ENCODE peak calls at places on chromosomes 7 and 10, in five cellular contexts. One of them, this sample, is unnamed.

GRCh38 chr10:101089520-101090299 is 27.9 kb downstream of the KAZALD1 start:
- DNase-seq in cardiac muscle cell: no peak
- DNase-seq in head of caudate nucleus: no peak
- DNase-seq in progenitor cell of endocrine pancreas: no peak
- DNase-seq in NCI-H2029: peak
- DNase-seq in this sample: no peak

GRCh38 chr7:101608772-101609713 is 20.1 kb downstream of the MYL10 start:
- DNase-seq in cardiac muscle cell: no peak
- DNase-seq in head of caudate nucleus: no peak
- DNase-seq in NCI-H2029: peak
- DNase-seq in progenitor cell of endocrine pancreas: no peak
- DNase-seq in this sample: peak

GRCh38 chr7:441713-442421 is 77.8 kb downstream of the PDGFA start:
- DNase-seq in NCI-H2029: no peak
- DNase-seq in head of caudate nucleus: no peak
- DNase-seq in cardiac muscle cell: no peak
- DNase-seq in progenitor cell of endocrine pancreas: no peak
- DNase-seq in this sample: no peak

GRCh38 chr10:42755028-42755451 is 27.6 kb upstream of the BMS1 start:
- DNase-seq in cardiac muscle cell: no peak
- DNase-seq in progenitor cell of endocrine pancreas: peak
- DNase-seq in NCI-H2029: no peak
- DNase-seq in head of caudate nucleus: no peak
- DNase-seq in this sample: no peak

GRCh38 chr10:61842755-61843497 is 58.6 kb upstream of the ARID5B start:
- DNase-seq in head of caudate nucleus: no peak
- DNase-seq in cardiac muscle cell: peak
- DNase-seq in NCI-H2029: no peak
- DNase-seq in progenitor cell of endocrine pancreas: no peak
- DNase-seq in this sample: no peak

GRCh38 chr7:50591480-50592438 is 26.6 kb upstream of the DDC start:
- DNase-seq in cardiac muscle cell: no peak
- DNase-seq in progenitor cell of endocrine pancreas: no peak
- DNase-seq in head of caudate nucleus: no peak
- DNase-seq in NCI-H2029: peak
- DNase-seq in this sample: no peak

GRCh38 chr7:111730476-111731300 is 168.4 kb upstream of the IMMP2L start:
- DNase-seq in cardiac muscle cell: peak
- DNase-seq in head of caudate nucleus: no peak
- DNase-seq in progenitor cell of endocrine pancreas: no peak
- DNase-seq in NCI-H2029: no peak
- DNase-seq in this sample: no peak

GRCh38 chr10:43417950-43418768 is 9.2 kb upstream of the HNRNPF start:
- DNase-seq in NCI-H2029: no peak
- DNase-seq in cardiac muscle cell: peak
- DNase-seq in progenitor cell of endocrine pancreas: no peak
- DNase-seq in head of caudate nucleus: no peak
- DNase-seq in this sample: no peak

GRCh38 chr7:155665957-155666287 is 21.5 kb downstream of the RBM33 start:
- DNase-seq in NCI-H2029: no peak
- DNase-seq in cardiac muscle cell: peak
- DNase-seq in progenitor cell of endocrine pancreas: no peak
- DNase-seq in head of caudate nucleus: no peak
- DNase-seq in this sample: no peak

GRCh38 chr10:21402606-21403083 is 122.8 kb downstream of the SKIDA1 start:
- DNase-seq in progenitor cell of endocrine pancreas: no peak
- DNase-seq in head of caudate nucleus: no peak
- DNase-seq in cardiac muscle cell: peak
- DNase-seq in NCI-H2029: no peak
- DNase-seq in this sample: no peak

GRCh38 chr7:21986101-21986500 is 40.4 kb upstream of the CDCA7L start:
- DNase-seq in cardiac muscle cell: no peak
- DNase-seq in progenitor cell of endocrine pancreas: no peak
- DNase-seq in head of caudate nucleus: no peak
- DNase-seq in NCI-H2029: no peak
- DNase-seq in this sample: no peak

GRCh38 chr7:10646249-10646648 is 327.4 kb upstream of the PHF14 start:
- DNase-seq in NCI-H2029: no peak
- DNase-seq in cardiac muscle cell: no peak
- DNase-seq in progenitor cell of endocrine pancreas: no peak
- DNase-seq in head of caudate nucleus: no peak
- DNase-seq in this sample: no peak

GRCh38 chr10:94199565-94199964 is 163.2 kb downstream of the NOC3L start:
- DNase-seq in progenitor cell of endocrine pancreas: no peak
- DNase-seq in cardiac muscle cell: no peak
- DNase-seq in head of caudate nucleus: no peak
- DNase-seq in NCI-H2029: no peak
- DNase-seq in this sample: no peak

GRCh38 chr7:7237201-7237977 is 55.0 kb downstream of the C1GALT1 start:
- DNase-seq in progenitor cell of endocrine pancreas: no peak
- DNase-seq in head of caudate nucleus: no peak
- DNase-seq in cardiac muscle cell: no peak
- DNase-seq in NCI-H2029: no peak
- DNase-seq in this sample: no peak

GRCh38 chr10:14687340-14687739 is 87.4 kb downstream of the FAM107B start:
- DNase-seq in NCI-H2029: peak
- DNase-seq in cardiac muscle cell: no peak
- DNase-seq in head of caudate nucleus: no peak
- DNase-seq in progenitor cell of endocrine pancreas: no peak
- DNase-seq in this sample: no peak

GRCh38 chr10:21349912-21350286 is 175.6 kb downstream of the SKIDA1 start:
- DNase-seq in progenitor cell of endocrine pancreas: no peak
- DNase-seq in NCI-H2029: no peak
- DNase-seq in head of caudate nucleus: no peak
- DNase-seq in cardiac muscle cell: peak
- DNase-seq in this sample: no peak

GRCh38 chr10:117237401-117237991 is 3.4 kb upstream of the SLC18A2 start:
- DNase-seq in cardiac muscle cell: no peak
- DNase-seq in NCI-H2029: no peak
- DNase-seq in head of caudate nucleus: no peak
- DNase-seq in progenitor cell of endocrine pancreas: no peak
- DNase-seq in this sample: no peak

GRCh38 chr10:44703241-44704155 is 207.6 kb upstream of the TMEM72 start:
- DNase-seq in head of caudate nucleus: no peak
- DNase-seq in NCI-H2029: no peak
- DNase-seq in progenitor cell of endocrine pancreas: no peak
- DNase-seq in cardiac muscle cell: peak
- DNase-seq in this sample: no peak

GRCh38 chr10:27344568-27345454 is 104.2 kb upstream of the ACBD5 start:
- DNase-seq in progenitor cell of endocrine pancreas: no peak
- DNase-seq in cardiac muscle cell: no peak
- DNase-seq in NCI-H2029: no peak
- DNase-seq in head of caudate nucleus: no peak
- DNase-seq in this sample: no peak

GRCh38 chr10:3091346-3091787 is 24.0 kb downstream of the PFKP start:
- DNase-seq in cardiac muscle cell: peak
- DNase-seq in progenitor cell of endocrine pancreas: no peak
- DNase-seq in NCI-H2029: no peak
- DNase-seq in head of caudate nucleus: no peak
- DNase-seq in this sample: no peak

GRCh38 chr7:37908221-37908788 is 8.3 kb downstream of the SFRP4 start:
- DNase-seq in head of caudate nucleus: no peak
- DNase-seq in progenitor cell of endocrine pancreas: no peak
- DNase-seq in cardiac muscle cell: peak
- DNase-seq in NCI-H2029: no peak
- DNase-seq in this sample: no peak